ENCODE peak calls at places on chromosome 1, in ten cellular contexts. N, Q, A, D, E, Z, X, G, Y and I are unnamed samples.

GRCh38 chr1:242129103-242129502 is 130.2 kb upstream of the MAP1LC3C start:
- DNase-seq in Q (peak; percentile 74), D (peak; percentile 15), Y (no peak), E (no peak), A (no peak), X (no peak), G (no peak), N (no peak), Z (peak; percentile 35), I (no peak)

GRCh38 chr1:234666761-234667160 is 56.8 kb upstream of the IRF2BP2 start:
- DNase-seq in N (no peak), D (no peak), X (no peak), E (no peak), Y (no peak), G (no peak), Q (no peak), Z (no peak), A (no peak), I (no peak)

GRCh38 chr1:22216210-22216883 is 73.5 kb upstream of the WNT4 start:
- DNase-seq in N (no peak), A (no peak), D (no peak), G (no peak), Q (no peak), E (peak; percentile 14), Z (no peak), X (no peak), Y (no peak), I (no peak)

GRCh38 chr1:109181085-109181806 is 32.5 kb upstream of the SARS1 start:
- DNase-seq in A (no peak), N (no peak), Z (no peak), G (no peak), Y (no peak), Q (no peak), X (no peak), D (peak; percentile 23), E (no peak), I (no peak)

GRCh38 chr1:17195731-17196130 is 9.2 kb upstream of the PADI1 start:
- DNase-seq in Y (no peak), N (no peak), Z (no peak), Q (no peak), G (no peak), D (no peak), E (no peak), A (no peak), X (no peak), I (no peak)

GRCh38 chr1:3584915-3585314 is 26.4 kb downstream of the MEGF6 start:
- DNase-seq in A (no peak), G (no peak), Z (no peak), E (no peak), Q (no peak), N (no peak), D (no peak), X (no peak), Y (no peak), I (no peak)

GRCh38 chr1:45833361-45833760 is 29.9 kb downstream of the MAST2 start:
- DNase-seq in E (no peak), D (peak; percentile 26), A (no peak), Y (no peak), Q (no peak), Z (no peak), N (no peak), X (no peak), G (no peak), I (no peak)

GRCh38 chr1:171191992-171192391 is 6.9 kb downstream of the FMO2 start:
- DNase-seq in D (peak; percentile 37), G (no peak), A (no peak), Y (no peak), Z (peak; percentile 9), Q (no peak), X (no peak), N (no peak), E (no peak), I (no peak)

GRCh38 chr1:63984257-63984626 is 210.4 kb downstream of the ROR1 start:
- DNase-seq in N (no peak), Z (peak; percentile 11), G (no peak), X (no peak), E (no peak), D (peak; percentile 64), Y (no peak), A (no peak), Q (no peak), I (no peak)

GRCh38 chr1:8015036-8015808 is 10.9 kb downstream of the ERRFI1 start:
- DNase-seq in Q (peak; percentile 50), N (peak; percentile 4), X (no peak), Z (peak; percentile 82), Y (peak; percentile 89), D (peak; percentile 88), G (no peak), E (peak; percentile 88), A (peak; percentile 16), I (no peak)

GRCh38 chr1:235093013-235093618 is 35.5 kb downstream of the TOMM20 start:
- DNase-seq in D (peak; percentile 63), G (no peak), X (no peak), Y (no peak), A (no peak), E (peak; percentile 67), Z (peak; percentile 63), Q (peak; percentile 40), N (no peak), I (no peak)

GRCh38 chr1:215114154-215114933 is 31.8 kb downstream of the KCNK2 start:
- DNase-seq in Z (peak; percentile 88), D (peak; percentile 88), Y (no peak), E (peak; percentile 79), X (no peak), A (no peak), Q (no peak), N (no peak), G (no peak), I (no peak)

GRCh38 chr1:68232354-68233148 is at the start of gene WLS:
- DNase-seq in Y (peak; percentile 73), D (peak; percentile 76), Z (peak; percentile 74), A (no peak), Q (peak; percentile 86), G (no peak), N (no peak), X (no peak), E (peak; percentile 78), I (peak; percentile 40)

GRCh38 chr1:154749078-154749760 is 120.9 kb downstream of the KCNN3 start:
- DNase-seq in N (no peak), E (peak; percentile 44), G (no peak), Z (peak; percentile 51), X (no peak), Q (peak; percentile 42), Y (no peak), A (no peak), D (peak; percentile 24), I (no peak)

GRCh38 chr1:1360511-1361169 is 2.3 kb upstream of the MXRA8 start:
- DNase-seq in A (no peak), G (no peak), Z (peak; percentile 69), Q (no peak), D (peak; percentile 94), Y (peak; percentile 81), E (peak; percentile 65), N (no peak), X (no peak), I (peak; percentile 64)

GRCh38 chr1:186985889-186986491 is 157.2 kb downstream of the PLA2G4A start:
- DNase-seq in Z (peak; percentile 67), Y (peak; percentile 54), N (no peak), E (peak; percentile 76), A (no peak), X (peak; percentile 45), G (no peak), D (peak; percentile 70), Q (peak; percentile 55), I (no peak)

GRCh38 chr1:180530501-180530900 is 28.1 kb upstream of the ACBD6 start:
- DNase-seq in X (no peak), A (no peak), N (no peak), Q (no peak), G (no peak), E (peak; percentile 92), D (peak; percentile 93), Y (no peak), Z (peak; percentile 97), I (no peak)

GRCh38 chr1:233183226-233184020 is 112.1 kb downstream of the PCNX2 start:
- DNase-seq in D (peak; percentile 81), X (peak; percentile 9), A (no peak), E (peak; percentile 37), N (no peak), Z (peak; percentile 28), G (no peak), Q (no peak), Y (no peak), I (no peak)

GRCh38 chr1:167631987-167632680 is 2.1 kb downstream of the RCSD1 start:
- DNase-seq in X (no peak), D (no peak), N (no peak), G (no peak), Y (no peak), Z (no peak), E (no peak), Q (no peak), A (no peak), I (no peak)

GRCh38 chr1:245084551-245084950 is 70.2 kb upstream of the KIF26B start:
- DNase-seq in Z (peak; percentile 55), A (no peak), D (peak; percentile 48), G (no peak), N (no peak), Y (no peak), E (no peak), X (no peak), Q (no peak), I (no peak)

GRCh38 chr1:109133815-109134214 is 19.9 kb downstream of the ELAPOR1 start:
- DNase-seq in Z (no peak), Q (no peak), G (no peak), D (no peak), X (no peak), E (no peak), N (no peak), Y (peak; percentile 14), A (no peak), I (no peak)

GRCh38 chr1:54857741-54858665 is 29.0 kb downstream of the DHCR24 start:
- DNase-seq in A (no peak), Z (peak; percentile 65), G (no peak), N (no peak), E (peak; percentile 17), Q (no peak), Y (no peak), D (peak; percentile 74), X (no peak), I (no peak)

GRCh38 chr1:37647281-37647680 is 12.6 kb upstream of the RSPO1 start:
- DNase-seq in E (no peak), D (no peak), Q (no peak), G (no peak), Z (no peak), A (no peak), Y (no peak), N (no peak), X (no peak), I (no peak)

GRCh38 chr1:224615861-224616760 is at the start of gene CNIH3:
- DNase-seq in D (peak; percentile 35), X (peak; percentile 70), Q (peak; percentile 85), Z (peak; percentile 53), Y (no peak), E (peak; percentile 31), N (no peak), G (no peak), A (no peak), I (no peak)

GRCh38 chr1:222754386-222755139 is 17.6 kb downstream of the FAM177B start:
- DNase-seq in G (no peak), Y (peak; percentile 52), E (peak; percentile 14), X (no peak), N (no peak), D (peak; percentile 96), Z (peak; percentile 90), A (no peak), Q (no peak), I (peak; percentile 23)

GRCh38 chr1:86557739-86558138 is 10.9 kb downstream of the CLCA4 start:
- DNase-seq in Q (no peak), Z (no peak), E (no peak), D (no peak), A (no peak), X (no peak), Y (no peak), G (no peak), N (no peak), I (no peak)

GRCh38 chr1:45621501-45621836 is 2.4 kb downstream of the CCDC17 start:
- DNase-seq in D (no peak), Y (no peak), Q (no peak), Z (no peak), G (no peak), N (no peak), A (no peak), X (no peak), E (peak; percentile 51), I (no peak)

GRCh38 chr1:96355961-96356360 is 365.6 kb upstream of the PTBP2 start:
- DNase-seq in N (no peak), E (no peak), Z (no peak), Y (no peak), Q (no peak), G (no peak), X (no peak), A (no peak), D (no peak), I (no peak)